ENCODE peak calls at places on chromosomes 16 and 17, in four cellular contexts. J, H, T and G are unnamed samples.
A peak's percentile ranks its signal among the peaks of the same experiment; 100 is the strongest.

GRCh38 chr16:4696172-4696904 is 3.0 kb downstream of the NUDT16L1 start:
- DNase-seq in J (no peak), H (no peak), T (no peak), G (no peak)

GRCh38 chr16:60414617-60415016 is 1621.6 kb downstream of the CDH8 start:
- DNase-seq in J (no peak), H (no peak), T (no peak), G (no peak)

GRCh38 chr17:79645022-79645776 is 34.3 kb upstream of the RBFOX3 start:
- DNase-seq in J (no peak), H (no peak), T (no peak), G (no peak)

GRCh38 chr16:77374384-77374783 is 60.5 kb downstream of the ADAMTS18 start:
- DNase-seq in J (no peak), H (no peak), T (no peak), G (no peak)

GRCh38 chr17:13725286-13725990 is 123.7 kb upstream of the HS3ST3A1 start:
- DNase-seq in J (no peak), H (no peak), T (no peak), G (no peak)

GRCh38 chr17:20991276-20992037 is 51.4 kb downstream of the USP22 start:
- DNase-seq in J (no peak), H (no peak), T (no peak), G (no peak)

GRCh38 chr16:50501986-50502615 is 46.1 kb upstream of the NKD1 start:
- DNase-seq in J (no peak), H (no peak), T (no peak), G (no peak)

GRCh38 chr17:60036796-60037677 is 41.7 kb downstream of the HEATR6 start:
- DNase-seq in J (peak; percentile 9), H (no peak), T (peak; percentile 58), G (peak; percentile 14)

GRCh38 chr16:59905628-59906027 is 1171.5 kb upstream of the GOT2 start:
- DNase-seq in J (no peak), H (peak; percentile 18), T (no peak), G (peak; percentile 22)

GRCh38 chr16:1989826-1990335 is at the start of gene SYNGR3:
- DNase-seq in J (no peak), H (no peak), T (no peak), G (no peak)

GRCh38 chr17:44444735-44445105 is 55.3 kb upstream of the ITGA2B start:
- DNase-seq in J (no peak), H (no peak), T (no peak), G (no peak)

GRCh38 chr16:66438536-66438935 is 11.4 kb downstream of the BEAN1 start:
- DNase-seq in J (no peak), H (no peak), T (no peak), G (no peak)

GRCh38 chr16:11165894-11166665 is 89.9 kb downstream of the SOCS1 start:
- DNase-seq in J (no peak), H (no peak), T (no peak), G (no peak)

GRCh38 chr17:15882058-15882720 is 62.7 kb upstream of the ADORA2B start:
- DNase-seq in J (no peak), H (no peak), T (no peak), G (no peak)

GRCh38 chr17:81811705-81812570 is 8.0 kb downstream of the GCGR start:
- DNase-seq in J (no peak), H (no peak), T (no peak), G (no peak)

GRCh38 chr16:49112754-49113153 is 168.9 kb downstream of the CBLN1 start:
- DNase-seq in J (no peak), H (no peak), T (no peak), G (no peak)

GRCh38 chr16:69399361-69399760 is 13.6 kb upstream of the TERF2 start:
- DNase-seq in J (no peak), H (no peak), T (no peak), G (no peak)

GRCh38 chr16:87733190-87733589 is 32.6 kb downstream of the KLHDC4 start:
- DNase-seq in J (no peak), H (no peak), T (no peak), G (no peak)

GRCh38 chr17:54172654-54173316 is 350.1 kb downstream of the KIF2B start:
- DNase-seq in J (no peak), H (no peak), T (no peak), G (no peak)

GRCh38 chr16:82092711-82093110 is 57.7 kb downstream of the HSD17B2 start:
- DNase-seq in J (no peak), H (no peak), T (no peak), G (no peak)

GRCh38 chr16:492211-492875 is 35.2 kb upstream of the CAPN15 start:
- DNase-seq in J (no peak), H (no peak), T (no peak), G (no peak)

GRCh38 chr17:37488009-37488604 is 1.6 kb upstream of the DUSP14 start:
- DNase-seq in J (no peak), H (peak; percentile 87), T (no peak), G (peak; percentile 91)